ENCODE peak calls at places on chromosome 19, in four cellular contexts. P is NCI-H748 treated with DMSO at 0.1 percent for 48 hours; V is mucosa of gallbladder; E is activated T-helper 9 cell treated with anti-CD3 and anti-CD28 coated beads, Interleukin-2, amount 50 U/mL, for 16 hours. X is an unnamed sample.

GRCh38 chr19:1495799-1496713 is 5.1 kb downstream of the REEP6 start:
- DNase-seq in E (no peak), P (no peak), V (no peak), X (no peak)

GRCh38 chr19:39542198-39542597 is 2.2 kb upstream of the EID2 start:
- DNase-seq in V (no peak), P (no peak), E (no peak), X (no peak)

GRCh38 chr19:4589579-4590410 is 30.3 kb upstream of the SEMA6B start:
- DNase-seq in V (no peak), E (no peak), P (no peak), X (no peak)

GRCh38 chr19:29831041-29831548 is 19.3 kb downstream of the CCNE1 start:
- DNase-seq in V (no peak), P (no peak), E (peak), X (no peak)

GRCh38 chr19:2567580-2567979 is 91.7 kb downstream of the GADD45B start:
- DNase-seq in V (peak), P (no peak), E (no peak), X (no peak)

GRCh38 chr19:38421856-38422255 is 4.2 kb downstream of the RASGRP4 start:
- DNase-seq in P (no peak), E (no peak), V (no peak), X (no peak)

GRCh38 chr19:47093254-47093653 is 20.3 kb downstream of the ZC3H4 start:
- DNase-seq in P (no peak), V (no peak), E (no peak), X (peak)

GRCh38 chr19:1992759-1993260 is 22.7 kb downstream of the BTBD2 start:
- DNase-seq in E (no peak), P (no peak), V (no peak), X (no peak)

GRCh38 chr19:1523412-1524205 is at the start of gene PLK5:
- DNase-seq in V (no peak), P (no peak), E (no peak), X (peak)

GRCh38 chr19:32611161-32611560 is 30.2 kb downstream of the PDCD5 start:
- DNase-seq in V (no peak), E (no peak), P (no peak), X (no peak)

GRCh38 chr19:51607077-51607476 is 23.1 kb downstream of the SIGLEC5 start:
- DNase-seq in E (no peak), V (no peak), P (no peak), X (no peak)